ENCODE peak calls at places on chromosomes 6 and 20, in eight cellular contexts. X is H1, E is transverse colon, G is spleen, R is IMR-90, C is HepG2, D is heart left ventricle, O is stomach. V is an unnamed sample. For H3K27me3, the result is how much of the 10 kb centered on the place peaks cover.

GRCh38 chr6:150267686-150268561 is 100.9 kb upstream of the IYD start:
- DNase-seq in O (no peak), X (no peak), E (no peak), D (no peak), R (peak), C (no peak), G (no peak), V (no peak)

GRCh38 chr20:56629464-56630085 is 469 bp downstream of the TFAP2C start:
- DNase-seq in O (no peak), C (no peak), R (no peak), X (no peak), E (no peak), D (no peak), G (no peak), V (no peak)

GRCh38 chr6:150962436-150962835 is 96.9 kb downstream of the MTHFD1L start:
- DNase-seq in R (no peak), E (no peak), X (no peak), G (no peak), C (no peak), D (no peak), O (no peak), V (no peak)

GRCh38 chr6:131924881-131925474 is 26.2 kb downstream of the CCN2 start:
- DNase-seq in C (peak), X (no peak), G (no peak), O (no peak), E (no peak), D (no peak), R (peak), V (no peak)

GRCh38 chr20:58447733-58448391 is 58.8 kb downstream of the VAPB start:
- DNase-seq in D (no peak), C (peak), R (peak), X (peak), O (peak), E (peak), G (no peak), V (no peak)

GRCh38 chr6:18990313-18990978 is 603.3 kb downstream of the RNF144B start:
- DNase-seq in C (peak), D (peak), R (peak), X (peak), E (peak), G (peak), O (peak), V (peak)

GRCh38 chr20:62941792-62942191 is 3.8 kb downstream of the GID8 start:
- DNase-seq in D (no peak), C (no peak), X (no peak), O (no peak), E (no peak), R (peak), G (no peak), V (no peak)

GRCh38 chr6:162070639-162071038 is 656.9 kb downstream of the PRKN start:
- DNase-seq in E (no peak), X (no peak), D (peak), C (no peak), O (no peak), R (no peak), G (no peak), V (no peak)

GRCh38 chr6:112228480-112229332 is 25.7 kb downstream of the LAMA4 start:
- DNase-seq in D (no peak), G (no peak), X (no peak), O (no peak), R (no peak), C (no peak), E (no peak), V (no peak)

GRCh38 chr6:38813451-38813850 is 98.3 kb downstream of the DNAH8 start:
- DNase-seq in D (no peak), G (no peak), O (no peak), X (no peak), E (no peak), R (no peak), C (no peak), V (no peak)

GRCh38 chr6:72418495-72418894 is 203.4 kb upstream of the KCNQ5 start:
- DNase-seq in R (peak), C (no peak), O (no peak), E (no peak), G (no peak), D (no peak), X (no peak), V (no peak)

GRCh38 chr20:47315339-47315662 is 41.2 kb downstream of the ZMYND8 start:
- DNase-seq in C (no peak), D (no peak), R (peak), X (no peak), O (no peak), G (no peak), E (no peak), V (no peak)

GRCh38 chr6:134170844-134171243 is 118.4 kb upstream of the SLC2A12 start:
- DNase-seq in C (no peak), R (peak), G (no peak), X (no peak), O (no peak), D (no peak), E (no peak), V (no peak)

GRCh38 chr6:100435299-100435698 is 29.4 kb downstream of the SIM1 start:
- DNase-seq in E (no peak), R (no peak), G (no peak), O (no peak), C (no peak), D (no peak), X (no peak), V (no peak)

GRCh38 chr6:33628401-33628964 is 7.4 kb downstream of the ITPR3 start:
- DNase-seq in O (no peak), G (no peak), X (no peak), E (peak), R (no peak), C (no peak), D (no peak), V (peak)

GRCh38 chr6:135909737-135910387 is 58.4 kb downstream of the PDE7B start:
- DNase-seq in R (peak), O (peak), D (no peak), E (peak), C (peak), X (peak), G (no peak), V (peak)

GRCh38 chr6:165729307-165729936 is 66.4 kb upstream of the PDE10A start:
- DNase-seq in R (peak), C (peak), O (peak), D (no peak), G (no peak), X (peak), E (peak), V (no peak)

GRCh38 chr20:63633732-63634131 is 6.8 kb upstream of the GMEB2 start:
- DNase-seq in G (no peak), R (no peak), X (no peak), O (no peak), D (no peak), C (no peak), E (no peak), V (no peak)

GRCh38 chr6:147740326-147740725 is 231.8 kb downstream of the SAMD5 start:
- DNase-seq in O (no peak), E (no peak), X (no peak), D (no peak), C (no peak), R (no peak), G (no peak), V (no peak)

GRCh38 chr20:36344517-36345132 is 38.5 kb downstream of the DLGAP4 start:
- DNase-seq in G (peak), E (peak), C (peak), O (peak), X (peak), R (peak), D (no peak), V (no peak)

GRCh38 chr6:5984150-5985089 is 22.3 kb downstream of the NRN1 start:
- DNase-seq in X (no peak), C (no peak), E (no peak), R (no peak), G (no peak), O (no peak), D (no peak), V (no peak)

GRCh38 chr6:82298012-82298411 is 50.5 kb upstream of the IBTK start:
- DNase-seq in G (no peak), E (no peak), O (no peak), D (no peak), C (no peak), R (peak), X (no peak), V (no peak)

GRCh38 chr6:9851006-9851405 is 563.9 kb downstream of the TFAP2A start:
- DNase-seq in G (no peak), O (no peak), D (no peak), R (no peak), X (no peak), E (no peak), C (no peak), V (no peak)

GRCh38 chr20:64247312-64247627 is 8.3 kb upstream of the PCMTD2 start:
- DNase-seq in X (no peak), E (no peak), C (no peak), G (peak), D (no peak), O (peak), R (no peak), V (no peak)

GRCh38 chr20:12570371-12570770 is 438.4 kb upstream of the SPTLC3 start:
- DNase-seq in G (no peak), X (peak), C (peak), R (no peak), O (no peak), D (no peak), E (no peak), V (no peak)
- TF ChIP-seq CTCF in G (no peak), X (peak), C (peak), R (no peak), O (no peak), D (no peak), E (no peak), V (no peak)

GRCh38 chr6:40389176-40389767 is 197.9 kb downstream of the LRFN2 start:
- DNase-seq in C (no peak), D (no peak), G (no peak), R (no peak), E (no peak), X (peak), O (no peak), V (no peak)
- H3K27me3 ChIP-seq in C (under half), D (under half), G (under half), R (under half), E (under half), X (under half), O (under half), V (under half)

GRCh38 chr6:16238658-16239089 is 287 bp downstream of the GMPR start:
- DNase-seq in X (peak), D (no peak), E (no peak), G (no peak), R (no peak), O (no peak), C (no peak), V (no peak)
- TF ChIP-seq POLR2A in X (no peak), D (no peak), E (no peak), G (no peak), R (no peak), O (no peak), C (no peak), V (no peak)

GRCh38 chr6:75503291-75503690 is 9.7 kb upstream of the FILIP1 start:
- DNase-seq in G (no peak), D (no peak), C (no peak), X (no peak), O (no peak), E (no peak), R (peak), V (no peak)

GRCh38 chr6:75502884-75503283 is 9.3 kb upstream of the FILIP1 start:
- DNase-seq in X (no peak), R (no peak), G (no peak), E (no peak), C (no peak), D (no peak), O (no peak), V (no peak)

GRCh38 chr6:75499640-75500039 is 6.0 kb upstream of the FILIP1 start:
- DNase-seq in E (no peak), D (no peak), G (no peak), R (no peak), X (no peak), O (no peak), C (no peak), V (no peak)

GRCh38 chr6:75498862-75499261 is 5.3 kb upstream of the FILIP1 start:
- DNase-seq in G (no peak), R (no peak), D (no peak), E (no peak), C (no peak), X (no peak), O (no peak), V (no peak)

DNA sequence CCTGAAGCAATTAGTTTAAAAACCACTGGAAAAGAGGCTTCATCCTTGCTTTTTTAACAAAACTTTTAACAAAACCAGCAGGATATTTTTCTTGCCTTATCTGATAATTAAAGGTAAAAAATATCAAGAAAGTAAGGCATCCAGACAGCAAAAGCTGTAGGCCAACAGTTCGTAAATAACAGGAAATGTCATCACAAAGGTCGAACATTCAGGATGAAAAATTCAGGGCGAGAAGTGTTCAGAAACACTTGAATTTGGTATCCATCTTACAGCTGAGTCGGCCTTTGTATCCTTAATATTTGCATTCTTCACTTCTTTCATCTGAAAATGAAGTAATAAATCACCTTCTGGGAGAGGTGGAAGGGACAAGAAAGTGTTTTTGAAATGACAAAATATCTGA is 8.2 kb upstream of the FILIP1 start:
- DNase-seq in X (no peak), E (no peak), C (no peak), D (no peak), G (no peak), O (no peak), R (no peak), V (no peak)
- TF ChIP-seq CTCF in X (no peak), E (no peak), C (no peak), D (no peak), G (no peak), O (no peak), R (no peak), V (no peak)

GRCh38 chr6:159233365-159234101 is 64.3 kb downstream of the FNDC1 start:
- DNase-seq in X (peak), R (no peak), O (no peak), E (no peak), D (no peak), G (no peak), C (no peak), V (no peak)
- H3K27me3 ChIP-seq in X (under half), R (under half), O (under half), E (under half), D (under half), G (under half), C (under half), V (under half)

GRCh38 chr6:43181942-43182860 is at the start of gene CUL9:
- DNase-seq in D (peak), O (peak), G (peak), R (peak), X (peak), E (peak), C (peak), V (peak)
- TF ChIP-seq POLR2A in D (no peak), O (no peak), G (peak), R (peak), X (peak), E (peak), C (peak), V (peak)